ENCODE peak calls at places on chromosomes 12 and 14, in six cellular contexts. Y is globus pallidus; S is HTR-8/SVneo; F is AG09309; M is activated CD4-positive, alpha-beta memory T cell treated with anti-CD3 and anti-CD28 coated beads, Interleukin-2, amount 10 ng/mL, durations not matched to agents 7 days and 5 days; B is endothelial cell. L is an unnamed sample.

GRCh38 chr12:26298785-26299621 is 103.6 kb downstream of the SSPN start:
- DNase-seq in S (peak), B (no peak), M (no peak), F (no peak), Y (peak), L (peak)

GRCh38 chr12:75939016-75939642 is 92.4 kb downstream of the PHLDA1 start:
- DNase-seq in F (no peak), B (no peak), Y (no peak), M (no peak), S (no peak), L (no peak)

GRCh38 chr12:3538691-3539030 is 47.7 kb downstream of the PRMT8 start:
- DNase-seq in Y (no peak), S (no peak), F (no peak), B (no peak), M (no peak), L (no peak)

GRCh38 chr14:94020267-94020666 is 5.9 kb upstream of the OTUB2 start:
- DNase-seq in B (no peak), Y (no peak), M (no peak), F (no peak), S (no peak), L (no peak)

GRCh38 chr14:104749111-104749649 is 3.8 kb upstream of the SIVA1 start:
- DNase-seq in Y (peak), M (no peak), F (peak), S (no peak), B (no peak), L (no peak)

GRCh38 chr12:130658561-130658960 is 57.5 kb downstream of the RIMBP2 start:
- DNase-seq in Y (no peak), S (no peak), M (no peak), F (no peak), B (no peak), L (no peak)

GRCh38 chr12:3362751-3363150 is 128.3 kb upstream of the PRMT8 start:
- DNase-seq in B (no peak), S (no peak), Y (no peak), F (no peak), M (no peak), L (no peak)

GRCh38 chr14:102644523-102644922 is 52.1 kb downstream of the RCOR1 start:
- DNase-seq in F (no peak), M (no peak), S (no peak), B (no peak), Y (no peak), L (peak)

GRCh38 chr14:87628129-87628528 is 364.9 kb downstream of the GALC start:
- DNase-seq in F (no peak), Y (peak), S (no peak), B (peak), M (no peak), L (peak)

GRCh38 chr14:94592457-94592856 is 11.2 kb downstream of the SERPINA5 start:
- DNase-seq in B (no peak), S (no peak), F (no peak), M (no peak), Y (no peak), L (no peak)

GRCh38 chr12:88468546-88468945 is 111.7 kb downstream of the KITLG start:
- DNase-seq in S (no peak), B (no peak), F (no peak), Y (no peak), M (no peak), L (no peak)

GRCh38 chr12:80101126-80101525 is 1.8 kb downstream of the OTOGL start:
- DNase-seq in B (no peak), S (no peak), Y (no peak), F (no peak), M (no peak), L (peak)

GRCh38 chr14:80522936-80523335 is 311.6 kb upstream of the DIO2 start:
- DNase-seq in M (no peak), F (no peak), Y (peak), S (no peak), B (no peak), L (no peak)

GRCh38 chr12:78938341-78939084 is 73.9 kb downstream of the SYT1 start:
- DNase-seq in F (no peak), M (no peak), Y (no peak), S (no peak), B (no peak), L (no peak)

GRCh38 chr12:124832856-124833255 is 30.8 kb downstream of the SCARB1 start:
- DNase-seq in S (no peak), Y (no peak), F (no peak), M (no peak), B (no peak), L (no peak)

GRCh38 chr12:25864287-25864686 is 94.2 kb upstream of the RASSF8 start:
- DNase-seq in F (no peak), M (no peak), B (no peak), Y (no peak), S (peak), L (no peak)

GRCh38 chr12:53591301-53592206 is 34.6 kb downstream of the ATF7 start:
- DNase-seq in S (no peak), Y (peak), B (no peak), M (no peak), F (no peak), L (no peak)

GRCh38 chr14:20707622-20708021 is 19.1 kb downstream of the ANG start:
- DNase-seq in B (no peak), Y (no peak), S (no peak), M (no peak), F (no peak), L (no peak)

GRCh38 chr12:113207621-113208040 is 13.6 kb upstream of the TPCN1 start:
- DNase-seq in F (no peak), Y (no peak), B (no peak), M (no peak), S (no peak), L (peak)

GRCh38 chr14:103313704-103314103 is 20.3 kb upstream of the EIF5 start:
- DNase-seq in F (no peak), B (no peak), M (no peak), Y (peak), S (no peak), L (no peak)

GRCh38 chr14:104392001-104392395 is 187.6 kb upstream of the C14orf180 start:
- DNase-seq in Y (no peak), M (peak), F (no peak), S (no peak), B (no peak), L (no peak)

GRCh38 chr14:55157080-55157479 is 28.0 kb downstream of the LGALS3 start:
- DNase-seq in B (no peak), M (no peak), S (no peak), Y (no peak), F (no peak), L (no peak)

GRCh38 chr12:53803703-53804102 is 51.9 kb upstream of the CISTR start:
- DNase-seq in M (no peak), F (no peak), S (no peak), Y (no peak), B (no peak), L (peak)

GRCh38 chr12:25319233-25319984 is 68.7 kb upstream of the KRAS start:
- DNase-seq in M (no peak), Y (no peak), B (no peak), S (no peak), F (no peak), L (no peak)

GRCh38 chr12:15629761-15630160 is 159.4 kb downstream of the EPS8 start:
- DNase-seq in B (no peak), S (no peak), F (peak), Y (no peak), M (no peak), L (no peak)

GRCh38 chr12:98399532-98399931 is 115.9 kb upstream of the TMPO start:
- DNase-seq in S (peak), F (peak), Y (no peak), M (peak), B (no peak), L (peak)

GRCh38 chr12:65907465-65907864 is 83.2 kb downstream of the HMGA2 start:
- DNase-seq in F (no peak), S (no peak), Y (no peak), B (no peak), M (no peak), L (no peak)

GRCh38 chr14:23571701-23572523 is 4.3 kb upstream of the AP1G2 start:
- DNase-seq in F (no peak), Y (no peak), B (no peak), S (no peak), M (no peak), L (peak)

GRCh38 chr14:102394717-102395378 is 32.1 kb downstream of the TECPR2 start:
- DNase-seq in M (no peak), F (no peak), B (peak), Y (no peak), S (no peak), L (peak)

GRCh38 chr12:122951406-122951805 is 14.9 kb downstream of the ABCB9 start:
- DNase-seq in M (no peak), S (no peak), B (no peak), Y (no peak), F (no peak), L (no peak)

GRCh38 chr12:51270847-51271518 is 768 bp upstream of the SMAGP start:
- DNase-seq in B (no peak), Y (no peak), S (peak), F (peak), M (no peak), L (peak)

GRCh38 chr12:78725951-78726550 is 138.5 kb upstream of the SYT1 start:
- DNase-seq in B (no peak), Y (no peak), M (no peak), F (no peak), S (no peak), L (no peak)

GRCh38 chr14:32332415-32333116 is 3.5 kb downstream of the AKAP6 start:
- DNase-seq in S (no peak), F (no peak), B (no peak), Y (peak), M (no peak), L (no peak)

GRCh38 chr14:79597561-79597960 is 613.7 kb downstream of the DIO2 start:
- DNase-seq in Y (no peak), M (no peak), B (no peak), F (no peak), S (no peak), L (no peak)

L was measured in KBM-7.